ENCODE peak calls at places on chromosome 6, in eight cellular contexts. One of them, this sample, is unnamed.

GRCh38 chr6:90088009-90088408 is 193.7 kb downstream of the GJA10 start:
- DNase-seq in NCI-H69: peak; percentile 13
- DNase-seq in NCI-H226: peak; percentile 71
- DNase-seq in activated CD4-positive, alpha-beta T cell treated with anti-CD3 and anti-CD28 coated beads, Interleukin-2, amount 50 U/mL, for 1 hour: no peak
- DNase-seq in NCI-H510A: no peak
- DNase-seq in GM10248: no peak
- DNase-seq in occipital lobe: no peak
- DNase-seq in MV-4-11: peak; percentile 50
- DNase-seq in this sample: no peak

GRCh38 chr6:147765541-147765940 is 257.1 kb downstream of the SAMD5 start:
- DNase-seq in NCI-H69: no peak
- DNase-seq in NCI-H226: no peak
- DNase-seq in activated CD4-positive, alpha-beta T cell treated with anti-CD3 and anti-CD28 coated beads, Interleukin-2, amount 50 U/mL, for 1 hour: no peak
- DNase-seq in NCI-H510A: no peak
- DNase-seq in GM10248: no peak
- DNase-seq in occipital lobe: no peak
- DNase-seq in MV-4-11: no peak
- DNase-seq in this sample: peak; percentile 16

GRCh38 chr6:77620290-77620882 is 32.5 kb upstream of the MEI4 start:
- DNase-seq in NCI-H69: peak; percentile 18
- DNase-seq in NCI-H226: no peak
- DNase-seq in activated CD4-positive, alpha-beta T cell treated with anti-CD3 and anti-CD28 coated beads, Interleukin-2, amount 50 U/mL, for 1 hour: no peak
- DNase-seq in NCI-H510A: no peak
- DNase-seq in GM10248: no peak
- DNase-seq in occipital lobe: no peak
- DNase-seq in MV-4-11: no peak
- DNase-seq in this sample: peak; percentile 54

GRCh38 chr6:168368063-168368835 is 48.7 kb upstream of the DACT2 start:
- DNase-seq in NCI-H69: no peak
- DNase-seq in NCI-H226: peak; percentile 83
- DNase-seq in activated CD4-positive, alpha-beta T cell treated with anti-CD3 and anti-CD28 coated beads, Interleukin-2, amount 50 U/mL, for 1 hour: no peak
- DNase-seq in NCI-H510A: no peak
- DNase-seq in GM10248: no peak
- DNase-seq in occipital lobe: no peak
- DNase-seq in MV-4-11: no peak
- DNase-seq in this sample: no peak

GRCh38 chr6:32627831-32628230 is 9.4 kb upstream of the HLA-DQA1 start:
- DNase-seq in NCI-H69: no peak
- DNase-seq in NCI-H226: peak; percentile 12
- DNase-seq in activated CD4-positive, alpha-beta T cell treated with anti-CD3 and anti-CD28 coated beads, Interleukin-2, amount 50 U/mL, for 1 hour: peak; percentile 38
- DNase-seq in NCI-H510A: no peak
- DNase-seq in GM10248: no peak
- DNase-seq in occipital lobe: no peak
- DNase-seq in MV-4-11: peak; percentile 3
- DNase-seq in this sample: no peak

GRCh38 chr6:55528624-55529023 is 50.4 kb downstream of the HMGCLL1 start:
- DNase-seq in NCI-H69: peak; percentile 48
- DNase-seq in NCI-H226: peak; percentile 52
- DNase-seq in activated CD4-positive, alpha-beta T cell treated with anti-CD3 and anti-CD28 coated beads, Interleukin-2, amount 50 U/mL, for 1 hour: no peak
- DNase-seq in NCI-H510A: no peak
- DNase-seq in GM10248: peak; percentile 13
- DNase-seq in occipital lobe: no peak
- DNase-seq in MV-4-11: peak; percentile 72
- DNase-seq in this sample: peak; percentile 40

GRCh38 chr6:157429248-157429647 is 48.3 kb downstream of the ZDHHC14 start:
- DNase-seq in NCI-H69: no peak
- DNase-seq in NCI-H226: no peak
- DNase-seq in activated CD4-positive, alpha-beta T cell treated with anti-CD3 and anti-CD28 coated beads, Interleukin-2, amount 50 U/mL, for 1 hour: no peak
- DNase-seq in NCI-H510A: no peak
- DNase-seq in GM10248: no peak
- DNase-seq in occipital lobe: no peak
- DNase-seq in MV-4-11: no peak
- DNase-seq in this sample: no peak

GRCh38 chr6:123956492-123957139 is 153.0 kb downstream of the NKAIN2 start:
- DNase-seq in NCI-H69: no peak
- DNase-seq in NCI-H226: peak; percentile 4
- DNase-seq in activated CD4-positive, alpha-beta T cell treated with anti-CD3 and anti-CD28 coated beads, Interleukin-2, amount 50 U/mL, for 1 hour: no peak
- DNase-seq in NCI-H510A: no peak
- DNase-seq in GM10248: no peak
- DNase-seq in occipital lobe: no peak
- DNase-seq in MV-4-11: no peak
- DNase-seq in this sample: no peak

GRCh38 chr6:37016995-37017394 is 11.5 kb downstream of the FGD2 start:
- DNase-seq in NCI-H69: no peak
- DNase-seq in NCI-H226: no peak
- DNase-seq in activated CD4-positive, alpha-beta T cell treated with anti-CD3 and anti-CD28 coated beads, Interleukin-2, amount 50 U/mL, for 1 hour: no peak
- DNase-seq in NCI-H510A: no peak
- DNase-seq in GM10248: no peak
- DNase-seq in occipital lobe: no peak
- DNase-seq in MV-4-11: peak; percentile 68
- DNase-seq in this sample: no peak

GRCh38 chr6:11366934-11367637 is 134.6 kb upstream of the NEDD9 start:
- DNase-seq in NCI-H69: no peak
- DNase-seq in NCI-H226: peak; percentile 51
- DNase-seq in activated CD4-positive, alpha-beta T cell treated with anti-CD3 and anti-CD28 coated beads, Interleukin-2, amount 50 U/mL, for 1 hour: no peak
- DNase-seq in NCI-H510A: no peak
- DNase-seq in GM10248: no peak
- DNase-seq in occipital lobe: no peak
- DNase-seq in MV-4-11: peak; percentile 29
- DNase-seq in this sample: no peak

GRCh38 chr6:16582437-16583150 is 178.7 kb downstream of the ATXN1 start:
- DNase-seq in NCI-H69: peak; percentile 13
- DNase-seq in NCI-H226: no peak
- DNase-seq in activated CD4-positive, alpha-beta T cell treated with anti-CD3 and anti-CD28 coated beads, Interleukin-2, amount 50 U/mL, for 1 hour: no peak
- DNase-seq in NCI-H510A: no peak
- DNase-seq in GM10248: no peak
- DNase-seq in occipital lobe: no peak
- DNase-seq in MV-4-11: no peak
- DNase-seq in this sample: no peak

GRCh38 chr6:122657601-122658000 is 47.4 kb downstream of the PKIB start:
- DNase-seq in NCI-H69: no peak
- DNase-seq in NCI-H226: no peak
- DNase-seq in activated CD4-positive, alpha-beta T cell treated with anti-CD3 and anti-CD28 coated beads, Interleukin-2, amount 50 U/mL, for 1 hour: no peak
- DNase-seq in NCI-H510A: no peak
- DNase-seq in GM10248: no peak
- DNase-seq in occipital lobe: no peak
- DNase-seq in MV-4-11: no peak
- DNase-seq in this sample: no peak

GRCh38 chr6:137297887-137298286 is 78.7 kb upstream of the IFNGR1 start:
- DNase-seq in NCI-H69: peak; percentile 76
- DNase-seq in NCI-H226: peak; percentile 25
- DNase-seq in activated CD4-positive, alpha-beta T cell treated with anti-CD3 and anti-CD28 coated beads, Interleukin-2, amount 50 U/mL, for 1 hour: no peak
- DNase-seq in NCI-H510A: no peak
- DNase-seq in GM10248: no peak
- DNase-seq in occipital lobe: no peak
- DNase-seq in MV-4-11: peak; percentile 51
- DNase-seq in this sample: no peak

GRCh38 chr6:42727084-42727601 is 4.7 kb upstream of the PRPH2 start:
- DNase-seq in NCI-H69: no peak
- DNase-seq in NCI-H226: no peak
- DNase-seq in activated CD4-positive, alpha-beta T cell treated with anti-CD3 and anti-CD28 coated beads, Interleukin-2, amount 50 U/mL, for 1 hour: peak; percentile 0
- DNase-seq in NCI-H510A: no peak
- DNase-seq in GM10248: peak; percentile 35
- DNase-seq in occipital lobe: peak; percentile 30
- DNase-seq in MV-4-11: no peak
- DNase-seq in this sample: no peak

GRCh38 chr6:85460951-85461805 is 11.3 kb downstream of the NT5E start:
- DNase-seq in NCI-H69: no peak
- DNase-seq in NCI-H226: peak; percentile 78
- DNase-seq in activated CD4-positive, alpha-beta T cell treated with anti-CD3 and anti-CD28 coated beads, Interleukin-2, amount 50 U/mL, for 1 hour: no peak
- DNase-seq in NCI-H510A: no peak
- DNase-seq in GM10248: peak; percentile 51
- DNase-seq in occipital lobe: no peak
- DNase-seq in MV-4-11: peak; percentile 98
- DNase-seq in this sample: no peak

GRCh38 chr6:157198425-157199279 is 124.7 kb downstream of the TMEM242 start:
- DNase-seq in NCI-H69: peak; percentile 100
- DNase-seq in NCI-H226: no peak
- DNase-seq in activated CD4-positive, alpha-beta T cell treated with anti-CD3 and anti-CD28 coated beads, Interleukin-2, amount 50 U/mL, for 1 hour: no peak
- DNase-seq in NCI-H510A: peak; percentile 94
- DNase-seq in GM10248: no peak
- DNase-seq in occipital lobe: no peak
- DNase-seq in MV-4-11: no peak
- DNase-seq in this sample: no peak

GRCh38 chr6:69719602-69720193 is 77.1 kb downstream of the LMBRD1 start:
- DNase-seq in NCI-H69: peak; percentile 40
- DNase-seq in NCI-H226: no peak
- DNase-seq in activated CD4-positive, alpha-beta T cell treated with anti-CD3 and anti-CD28 coated beads, Interleukin-2, amount 50 U/mL, for 1 hour: no peak
- DNase-seq in NCI-H510A: no peak
- DNase-seq in GM10248: peak; percentile 16
- DNase-seq in occipital lobe: no peak
- DNase-seq in MV-4-11: peak; percentile 7
- DNase-seq in this sample: peak; percentile 61

GRCh38 chr6:41716516-41717446 is 18.6 kb downstream of the TFEB start:
- DNase-seq in NCI-H69: peak; percentile 64
- DNase-seq in NCI-H226: no peak
- DNase-seq in activated CD4-positive, alpha-beta T cell treated with anti-CD3 and anti-CD28 coated beads, Interleukin-2, amount 50 U/mL, for 1 hour: no peak
- DNase-seq in NCI-H510A: peak; percentile 52
- DNase-seq in GM10248: no peak
- DNase-seq in occipital lobe: no peak
- DNase-seq in MV-4-11: peak; percentile 26
- DNase-seq in this sample: no peak

GRCh38 chr6:132768051-132768517 is 10.4 kb upstream of the VNN2 start:
- DNase-seq in NCI-H69: peak; percentile 27
- DNase-seq in NCI-H226: no peak
- DNase-seq in activated CD4-positive, alpha-beta T cell treated with anti-CD3 and anti-CD28 coated beads, Interleukin-2, amount 50 U/mL, for 1 hour: no peak
- DNase-seq in NCI-H510A: no peak
- DNase-seq in GM10248: peak; percentile 48
- DNase-seq in occipital lobe: no peak
- DNase-seq in MV-4-11: peak; percentile 60
- DNase-seq in this sample: peak; percentile 55

GRCh38 chr6:40268166-40268958 is 318.8 kb downstream of the LRFN2 start:
- DNase-seq in NCI-H69: peak; percentile 46
- DNase-seq in NCI-H226: no peak
- DNase-seq in activated CD4-positive, alpha-beta T cell treated with anti-CD3 and anti-CD28 coated beads, Interleukin-2, amount 50 U/mL, for 1 hour: no peak
- DNase-seq in NCI-H510A: no peak
- DNase-seq in GM10248: no peak
- DNase-seq in occipital lobe: no peak
- DNase-seq in MV-4-11: no peak
- DNase-seq in this sample: no peak

GRCh38 chr6:75947935-75948334 is 124.5 kb downstream of the IMPG1 start:
- DNase-seq in NCI-H69: no peak
- DNase-seq in NCI-H226: no peak
- DNase-seq in activated CD4-positive, alpha-beta T cell treated with anti-CD3 and anti-CD28 coated beads, Interleukin-2, amount 50 U/mL, for 1 hour: no peak
- DNase-seq in NCI-H510A: no peak
- DNase-seq in GM10248: no peak
- DNase-seq in occipital lobe: no peak
- DNase-seq in MV-4-11: no peak
- DNase-seq in this sample: no peak

GRCh38 chr6:26199057-26199772 is 112.0 kb downstream of the HFE start:
- DNase-seq in NCI-H69: peak; percentile 97
- DNase-seq in NCI-H226: peak; percentile 82
- DNase-seq in activated CD4-positive, alpha-beta T cell treated with anti-CD3 and anti-CD28 coated beads, Interleukin-2, amount 50 U/mL, for 1 hour: no peak
- DNase-seq in NCI-H510A: peak; percentile 32
- DNase-seq in GM10248: peak; percentile 83
- DNase-seq in occipital lobe: peak; percentile 59
- DNase-seq in MV-4-11: peak; percentile 98
- DNase-seq in this sample: peak; percentile 99

GRCh38 chr6:167122041-167122826 is 662 bp upstream of the CCR6 start:
- DNase-seq in NCI-H69: no peak
- DNase-seq in NCI-H226: no peak
- DNase-seq in activated CD4-positive, alpha-beta T cell treated with anti-CD3 and anti-CD28 coated beads, Interleukin-2, amount 50 U/mL, for 1 hour: no peak
- DNase-seq in NCI-H510A: no peak
- DNase-seq in GM10248: no peak
- DNase-seq in occipital lobe: no peak
- DNase-seq in MV-4-11: peak; percentile 63
- DNase-seq in this sample: no peak

GRCh38 chr6:169895000-169895759 is 143.8 kb downstream of the ERMARD start:
- DNase-seq in NCI-H69: no peak
- DNase-seq in NCI-H226: no peak
- DNase-seq in activated CD4-positive, alpha-beta T cell treated with anti-CD3 and anti-CD28 coated beads, Interleukin-2, amount 50 U/mL, for 1 hour: no peak
- DNase-seq in NCI-H510A: no peak
- DNase-seq in GM10248: no peak
- DNase-seq in occipital lobe: no peak
- DNase-seq in MV-4-11: peak; percentile 66
- DNase-seq in this sample: no peak

GRCh38 chr6:996271-996852 is 303.4 kb upstream of the EXOC2 start:
- DNase-seq in NCI-H69: no peak
- DNase-seq in NCI-H226: no peak
- DNase-seq in activated CD4-positive, alpha-beta T cell treated with anti-CD3 and anti-CD28 coated beads, Interleukin-2, amount 50 U/mL, for 1 hour: no peak
- DNase-seq in NCI-H510A: no peak
- DNase-seq in GM10248: no peak
- DNase-seq in occipital lobe: no peak
- DNase-seq in MV-4-11: no peak
- DNase-seq in this sample: no peak

GRCh38 chr6:30888472-30889137 is 4.3 kb downstream of the DDR1 start:
- DNase-seq in NCI-H69: no peak
- DNase-seq in NCI-H226: no peak
- DNase-seq in activated CD4-positive, alpha-beta T cell treated with anti-CD3 and anti-CD28 coated beads, Interleukin-2, amount 50 U/mL, for 1 hour: no peak
- DNase-seq in NCI-H510A: no peak
- DNase-seq in GM10248: no peak
- DNase-seq in occipital lobe: peak; percentile 28
- DNase-seq in MV-4-11: no peak
- DNase-seq in this sample: no peak

GRCh38 chr6:100573169-100573568 is 108.4 kb upstream of the SIM1 start:
- DNase-seq in NCI-H69: peak; percentile 63
- DNase-seq in NCI-H226: peak; percentile 7
- DNase-seq in activated CD4-positive, alpha-beta T cell treated with anti-CD3 and anti-CD28 coated beads, Interleukin-2, amount 50 U/mL, for 1 hour: no peak
- DNase-seq in NCI-H510A: no peak
- DNase-seq in GM10248: no peak
- DNase-seq in occipital lobe: no peak
- DNase-seq in MV-4-11: peak; percentile 10
- DNase-seq in this sample: peak; percentile 38

GRCh38 chr6:128158496-128158895 is 257.6 kb upstream of the THEMIS start:
- DNase-seq in NCI-H69: no peak
- DNase-seq in NCI-H226: no peak
- DNase-seq in activated CD4-positive, alpha-beta T cell treated with anti-CD3 and anti-CD28 coated beads, Interleukin-2, amount 50 U/mL, for 1 hour: no peak
- DNase-seq in NCI-H510A: no peak
- DNase-seq in GM10248: no peak
- DNase-seq in occipital lobe: no peak
- DNase-seq in MV-4-11: peak; percentile 7
- DNase-seq in this sample: no peak

GRCh38 chr6:136609878-136610706 is 59.9 kb upstream of the MAP7 start:
- DNase-seq in NCI-H69: peak; percentile 94
- DNase-seq in NCI-H226: peak; percentile 99
- DNase-seq in activated CD4-positive, alpha-beta T cell treated with anti-CD3 and anti-CD28 coated beads, Interleukin-2, amount 50 U/mL, for 1 hour: no peak
- DNase-seq in NCI-H510A: peak; percentile 19
- DNase-seq in GM10248: no peak
- DNase-seq in occipital lobe: no peak
- DNase-seq in MV-4-11: peak; percentile 98
- DNase-seq in this sample: no peak

GRCh38 chr6:73969982-73970960 is 274.3 kb downstream of the CD109 start:
- DNase-seq in NCI-H69: peak; percentile 29
- DNase-seq in NCI-H226: peak; percentile 17
- DNase-seq in activated CD4-positive, alpha-beta T cell treated with anti-CD3 and anti-CD28 coated beads, Interleukin-2, amount 50 U/mL, for 1 hour: no peak
- DNase-seq in NCI-H510A: no peak
- DNase-seq in GM10248: peak; percentile 11
- DNase-seq in occipital lobe: no peak
- DNase-seq in MV-4-11: peak; percentile 29
- DNase-seq in this sample: peak; percentile 64

GRCh38 chr6:35392111-35392702 is 49.8 kb downstream of the PPARD start:
- DNase-seq in NCI-H69: peak; percentile 93
- DNase-seq in NCI-H226: peak; percentile 92
- DNase-seq in activated CD4-positive, alpha-beta T cell treated with anti-CD3 and anti-CD28 coated beads, Interleukin-2, amount 50 U/mL, for 1 hour: no peak
- DNase-seq in NCI-H510A: peak; percentile 74
- DNase-seq in GM10248: no peak
- DNase-seq in occipital lobe: no peak
- DNase-seq in MV-4-11: no peak
- DNase-seq in this sample: no peak

GRCh38 chr6:84227044-84227433 is 404 bp downstream of the CEP162 start:
- DNase-seq in NCI-H69: peak; percentile 69
- DNase-seq in NCI-H226: no peak
- DNase-seq in activated CD4-positive, alpha-beta T cell treated with anti-CD3 and anti-CD28 coated beads, Interleukin-2, amount 50 U/mL, for 1 hour: no peak
- DNase-seq in NCI-H510A: no peak
- DNase-seq in GM10248: no peak
- DNase-seq in occipital lobe: no peak
- DNase-seq in MV-4-11: no peak
- DNase-seq in this sample: peak; percentile 54

GRCh38 chr6:28303570-28303969 is 22.2 kb downstream of the PGBD1 start:
- DNase-seq in NCI-H69: no peak
- DNase-seq in NCI-H226: no peak
- DNase-seq in activated CD4-positive, alpha-beta T cell treated with anti-CD3 and anti-CD28 coated beads, Interleukin-2, amount 50 U/mL, for 1 hour: no peak
- DNase-seq in NCI-H510A: no peak
- DNase-seq in GM10248: peak; percentile 40
- DNase-seq in occipital lobe: no peak
- DNase-seq in MV-4-11: no peak
- DNase-seq in this sample: no peak

GRCh38 chr6:68559716-68560115 is 75.4 kb upstream of the ADGRB3 start:
- DNase-seq in NCI-H69: peak; percentile 86
- DNase-seq in NCI-H226: no peak
- DNase-seq in activated CD4-positive, alpha-beta T cell treated with anti-CD3 and anti-CD28 coated beads, Interleukin-2, amount 50 U/mL, for 1 hour: no peak
- DNase-seq in NCI-H510A: no peak
- DNase-seq in GM10248: no peak
- DNase-seq in occipital lobe: peak; percentile 3
- DNase-seq in MV-4-11: no peak
- DNase-seq in this sample: peak; percentile 86

This sample was measured in NCI-H82.